ENCODE peak calls at places on chromosomes 2 and 18, in six cellular contexts. V is thoracic aorta; Y is activated CD4-positive, alpha-beta T cell treated with anti-CD3 and anti-CD28 coated beads, Interleukin-2, amount 10 ng/mL, durations not matched to agents 7 days and 5 days; I is amniotic epithelial cell; C is KBM-7; H is activated T-cell treated with anti-CD3 and anti-CD28 coated beads, Interleukin-2, amount 50 U/mL, for 24 hours. G is an unnamed sample.

GRCh38 chr2:234289789-234290188 is 207.1 kb downstream of the ARL4C start:
- DNase-seq in C (no peak), Y (no peak), V (no peak), I (peak; percentile 20), H (peak; percentile 69), G (peak; percentile 78)

GRCh38 chr2:118431188-118431562 is 342.9 kb downstream of the INSIG2 start:
- DNase-seq in Y (no peak), H (no peak), I (no peak), V (no peak), C (no peak), G (no peak)

GRCh38 chr2:71711470-71711857 is 258.1 kb downstream of the DYSF start:
- DNase-seq in Y (no peak), V (no peak), C (no peak), I (no peak), H (no peak), G (peak; percentile 14)

GRCh38 chr18:70693196-70693595 is 404.4 kb downstream of the SOCS6 start:
- DNase-seq in H (no peak), Y (no peak), V (no peak), C (no peak), I (no peak), G (no peak)

GRCh38 chr18:60892855-60893254 is 440.4 kb upstream of the CDH20 start:
- DNase-seq in V (no peak), H (no peak), I (peak; percentile 75), Y (no peak), C (no peak), G (peak; percentile 51)

GRCh38 chr2:158690823-158691222 is 104.3 kb upstream of the DAPL1 start:
- DNase-seq in V (no peak), I (no peak), H (no peak), Y (no peak), C (no peak), G (no peak)

GRCh38 chr2:240999873-241000541 is 1.6 kb downstream of the SNED1 start:
- DNase-seq in Y (peak; percentile 5), V (no peak), C (no peak), I (no peak), H (peak; percentile 25), G (no peak)

GRCh38 chr2:201006704-201007103 is 43.2 kb upstream of the ORC2 start:
- DNase-seq in Y (no peak), V (no peak), I (no peak), C (no peak), H (no peak), G (no peak)

GRCh38 chr2:28691774-28692281 is 59.8 kb upstream of the PPP1CB start:
- DNase-seq in Y (no peak), V (no peak), C (no peak), I (peak; percentile 83), H (no peak), G (peak; percentile 93)

GRCh38 chr18:5294113-5294617 is 1.4 kb downstream of the ZBTB14 start:
- DNase-seq in V (no peak), I (peak; percentile 9), C (no peak), H (no peak), Y (no peak), G (no peak)

GRCh38 chr2:236998758-236999157 is 86.9 kb upstream of the COPS8 start:
- DNase-seq in C (no peak), I (no peak), Y (no peak), V (no peak), H (no peak), G (no peak)

GRCh38 chr2:144414324-144414845 is 105.5 kb downstream of the ZEB2 start:
- DNase-seq in H (peak; percentile 52), V (no peak), C (peak; percentile 23), I (peak; percentile 99), Y (no peak), G (peak; percentile 98)

GRCh38 chr2:71976685-71977084 is 171.0 kb downstream of the CYP26B1 start:
- DNase-seq in I (no peak), C (no peak), Y (no peak), V (no peak), H (no peak), G (no peak)

G was measured in fibroblast of villous mesenchyme.